ENCODE peak calls at places on chromosomes 2 and 18, in six cellular contexts. One of them, this sample, is unnamed.

GRCh38 chr18:42174909-42175308 is 219.9 kb downstream of the PIK3C3 start:
- DNase-seq in neural crest cell: no peak
- DNase-seq in GM20000: no peak
- DNase-seq in ovary: no peak
- DNase-seq in A673: peak; percentile 46
- DNase-seq in tibial artery: no peak
- DNase-seq in this sample: no peak

GRCh38 chr2:238003234-238004032 is 36.6 kb downstream of the UBE2F start:
- DNase-seq in ovary: no peak
- DNase-seq in neural crest cell: no peak
- DNase-seq in GM20000: no peak
- DNase-seq in tibial artery: no peak
- DNase-seq in A673: no peak
- DNase-seq in this sample: no peak

GRCh38 chr2:71389379-71390072 is 57.9 kb downstream of the ZNF638 start:
- DNase-seq in ovary: no peak
- DNase-seq in neural crest cell: no peak
- DNase-seq in A673: no peak
- DNase-seq in tibial artery: no peak
- DNase-seq in GM20000: no peak
- DNase-seq in this sample: no peak

GRCh38 chr18:76376668-76377358 is 118.2 kb downstream of the ZNF516 start:
- DNase-seq in neural crest cell: no peak
- DNase-seq in GM20000: no peak
- DNase-seq in ovary: no peak
- DNase-seq in tibial artery: no peak
- DNase-seq in A673: no peak
- DNase-seq in this sample: no peak

GRCh38 chr2:39990335-39990734 is 211.3 kb upstream of the THUMPD2 start:
- DNase-seq in A673: no peak
- DNase-seq in tibial artery: no peak
- DNase-seq in GM20000: no peak
- DNase-seq in ovary: no peak
- DNase-seq in neural crest cell: no peak
- DNase-seq in this sample: no peak

GRCh38 chr2:121803503-121803902 is 48.1 kb downstream of the TSN start:
- DNase-seq in tibial artery: no peak
- DNase-seq in neural crest cell: no peak
- DNase-seq in A673: no peak
- DNase-seq in ovary: no peak
- DNase-seq in GM20000: no peak
- DNase-seq in this sample: no peak

GRCh38 chr2:73091696-73092095 is 20.2 kb upstream of the SFXN5 start:
- DNase-seq in ovary: no peak
- DNase-seq in neural crest cell: no peak
- DNase-seq in tibial artery: no peak
- DNase-seq in A673: no peak
- DNase-seq in GM20000: no peak
- DNase-seq in this sample: no peak

GRCh38 chr2:207746131-207746530 is 23.6 kb downstream of the FZD5 start:
- DNase-seq in ovary: peak; percentile 60
- DNase-seq in GM20000: peak; percentile 58
- DNase-seq in tibial artery: peak; percentile 28
- DNase-seq in neural crest cell: peak; percentile 46
- DNase-seq in A673: peak; percentile 72
- DNase-seq in this sample: no peak

GRCh38 chr2:95336408-95336807 is 39.3 kb downstream of the KCNIP3 start:
- DNase-seq in ovary: no peak
- DNase-seq in GM20000: no peak
- DNase-seq in neural crest cell: no peak
- DNase-seq in A673: no peak
- DNase-seq in tibial artery: no peak
- DNase-seq in this sample: no peak

GRCh38 chr2:96065381-96065930 is 30.7 kb upstream of the GPAT2 start:
- DNase-seq in A673: no peak
- DNase-seq in tibial artery: no peak
- DNase-seq in ovary: no peak
- DNase-seq in neural crest cell: no peak
- DNase-seq in GM20000: no peak
- DNase-seq in this sample: no peak

GRCh38 chr2:55843096-55843991 is 80.2 kb downstream of the EFEMP1 start:
- DNase-seq in neural crest cell: no peak
- DNase-seq in A673: no peak
- DNase-seq in tibial artery: no peak
- DNase-seq in ovary: no peak
- DNase-seq in GM20000: no peak
- DNase-seq in this sample: peak; percentile 52

GRCh38 chr18:48719988-48720654 is 181.3 kb downstream of the CTIF start:
- DNase-seq in neural crest cell: no peak
- DNase-seq in ovary: no peak
- DNase-seq in GM20000: no peak
- DNase-seq in tibial artery: no peak
- DNase-seq in A673: peak; percentile 11
- DNase-seq in this sample: no peak

GRCh38 chr2:109129356-109129920 is 433 bp downstream of the SH3RF3 start:
- DNase-seq in GM20000: peak; percentile 49
- DNase-seq in tibial artery: no peak
- DNase-seq in ovary: peak; percentile 44
- DNase-seq in neural crest cell: peak; percentile 10
- DNase-seq in A673: no peak
- DNase-seq in this sample: no peak

GRCh38 chr18:59813942-59814341 is 85.9 kb upstream of the PMAIP1 start:
- DNase-seq in A673: no peak
- DNase-seq in ovary: no peak
- DNase-seq in tibial artery: no peak
- DNase-seq in neural crest cell: no peak
- DNase-seq in GM20000: no peak
- DNase-seq in this sample: no peak

GRCh38 chr2:237296756-237297155 is 117.2 kb downstream of the COL6A3 start:
- DNase-seq in tibial artery: no peak
- DNase-seq in A673: no peak
- DNase-seq in neural crest cell: no peak
- DNase-seq in ovary: no peak
- DNase-seq in GM20000: no peak
- DNase-seq in this sample: no peak

GRCh38 chr2:189336276-189336975 is 104.8 kb upstream of the WDR75 start:
- DNase-seq in neural crest cell: no peak
- DNase-seq in A673: no peak
- DNase-seq in ovary: no peak
- DNase-seq in GM20000: no peak
- DNase-seq in tibial artery: no peak
- DNase-seq in this sample: no peak

GRCh38 chr2:168736636-168737424 is 65.6 kb upstream of the NOSTRIN start:
- DNase-seq in tibial artery: no peak
- DNase-seq in ovary: no peak
- DNase-seq in A673: no peak
- DNase-seq in neural crest cell: no peak
- DNase-seq in GM20000: no peak
- DNase-seq in this sample: no peak

GRCh38 chr2:8662239-8662879 is 19.5 kb upstream of the ID2 start:
- DNase-seq in A673: no peak
- DNase-seq in tibial artery: no peak
- DNase-seq in neural crest cell: no peak
- DNase-seq in ovary: peak; percentile 14
- DNase-seq in GM20000: no peak
- DNase-seq in this sample: no peak

GRCh38 chr2:70850905-70851304 is 15.3 kb upstream of the CD207 start:
- DNase-seq in neural crest cell: no peak
- DNase-seq in ovary: no peak
- DNase-seq in tibial artery: no peak
- DNase-seq in A673: no peak
- DNase-seq in GM20000: no peak
- DNase-seq in this sample: no peak

GRCh38 chr18:5463836-5464235 is 80.0 kb downstream of the EPB41L3 start:
- DNase-seq in GM20000: no peak
- DNase-seq in neural crest cell: no peak
- DNase-seq in ovary: no peak
- DNase-seq in tibial artery: no peak
- DNase-seq in A673: no peak
- DNase-seq in this sample: no peak

GRCh38 chr2:29050591-29050990 is 23.7 kb downstream of the PCARE start:
- DNase-seq in tibial artery: no peak
- DNase-seq in neural crest cell: no peak
- DNase-seq in GM20000: no peak
- DNase-seq in A673: no peak
- DNase-seq in ovary: no peak
- DNase-seq in this sample: no peak

DNA sequence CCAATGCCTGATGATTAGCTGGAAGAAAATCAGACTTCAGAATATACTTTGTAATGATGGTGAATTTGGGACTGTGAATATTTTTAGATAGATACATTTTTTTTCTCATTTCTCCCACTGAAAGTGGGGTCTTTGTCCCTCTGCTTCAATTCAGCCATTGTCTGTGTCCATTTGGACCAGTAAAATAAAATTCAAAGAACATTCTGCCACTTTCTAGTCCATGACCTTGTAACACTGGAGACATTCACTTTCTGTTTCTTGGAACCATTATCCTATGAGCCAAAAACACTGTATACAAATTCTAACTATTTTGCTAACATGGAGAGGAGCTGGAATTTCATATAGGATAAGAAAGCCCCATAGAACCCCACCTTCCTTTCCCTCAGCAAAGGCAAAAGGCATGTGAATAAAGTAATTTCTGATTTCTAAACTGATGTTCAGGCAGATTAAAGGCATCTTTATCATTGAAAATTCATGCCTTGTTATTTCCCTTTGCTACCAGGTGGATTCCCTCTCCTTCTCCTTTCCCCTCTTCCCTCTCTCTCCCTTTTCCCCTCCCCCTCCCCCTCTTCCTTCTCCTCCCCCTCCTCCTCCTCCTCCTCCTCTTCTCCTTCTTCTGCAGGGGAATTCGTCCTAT is 2010.4 kb upstream of the LRRTM1 start:
- DNase-seq in A673: no peak
- DNase-seq in ovary: no peak
- DNase-seq in tibial artery: no peak
- DNase-seq in neural crest cell: no peak
- DNase-seq in GM20000: no peak
- DNase-seq in this sample: no peak
- TF ChIP-seq CTCF in A673: no peak
- TF ChIP-seq CTCF in ovary: no peak
- TF ChIP-seq CTCF in tibial artery: no peak
- TF ChIP-seq CTCF in neural crest cell: no peak
- TF ChIP-seq CTCF in GM20000: no peak
- TF ChIP-seq CTCF in this sample: no peak

GRCh38 chr2:85750509-85751299 is 3.1 kb upstream of the ATOH8 start:
- DNase-seq in tibial artery: peak; percentile 79
- DNase-seq in A673: peak; percentile 68
- DNase-seq in ovary: peak; percentile 75
- DNase-seq in neural crest cell: peak; percentile 72
- DNase-seq in GM20000: peak; percentile 66
- DNase-seq in this sample: peak; percentile 45

GRCh38 chr2:85748039-85748438 is 5.8 kb upstream of the ATOH8 start:
- DNase-seq in GM20000: peak; percentile 71
- DNase-seq in ovary: no peak
- DNase-seq in neural crest cell: no peak
- DNase-seq in tibial artery: no peak
- DNase-seq in A673: no peak
- DNase-seq in this sample: no peak

GRCh38 chr2:85751300-85751575 is 2.6 kb upstream of the ATOH8 start:
- DNase-seq in tibial artery: no peak
- DNase-seq in ovary: no peak
- DNase-seq in neural crest cell: no peak
- DNase-seq in GM20000: no peak
- DNase-seq in A673: no peak
- DNase-seq in this sample: peak; percentile 40

GRCh38 chr2:85747441-85747840 is 6.3 kb upstream of the ATOH8 start:
- DNase-seq in ovary: no peak
- DNase-seq in GM20000: no peak
- DNase-seq in tibial artery: no peak
- DNase-seq in A673: no peak
- DNase-seq in neural crest cell: no peak
- DNase-seq in this sample: peak; percentile 22

DNA sequence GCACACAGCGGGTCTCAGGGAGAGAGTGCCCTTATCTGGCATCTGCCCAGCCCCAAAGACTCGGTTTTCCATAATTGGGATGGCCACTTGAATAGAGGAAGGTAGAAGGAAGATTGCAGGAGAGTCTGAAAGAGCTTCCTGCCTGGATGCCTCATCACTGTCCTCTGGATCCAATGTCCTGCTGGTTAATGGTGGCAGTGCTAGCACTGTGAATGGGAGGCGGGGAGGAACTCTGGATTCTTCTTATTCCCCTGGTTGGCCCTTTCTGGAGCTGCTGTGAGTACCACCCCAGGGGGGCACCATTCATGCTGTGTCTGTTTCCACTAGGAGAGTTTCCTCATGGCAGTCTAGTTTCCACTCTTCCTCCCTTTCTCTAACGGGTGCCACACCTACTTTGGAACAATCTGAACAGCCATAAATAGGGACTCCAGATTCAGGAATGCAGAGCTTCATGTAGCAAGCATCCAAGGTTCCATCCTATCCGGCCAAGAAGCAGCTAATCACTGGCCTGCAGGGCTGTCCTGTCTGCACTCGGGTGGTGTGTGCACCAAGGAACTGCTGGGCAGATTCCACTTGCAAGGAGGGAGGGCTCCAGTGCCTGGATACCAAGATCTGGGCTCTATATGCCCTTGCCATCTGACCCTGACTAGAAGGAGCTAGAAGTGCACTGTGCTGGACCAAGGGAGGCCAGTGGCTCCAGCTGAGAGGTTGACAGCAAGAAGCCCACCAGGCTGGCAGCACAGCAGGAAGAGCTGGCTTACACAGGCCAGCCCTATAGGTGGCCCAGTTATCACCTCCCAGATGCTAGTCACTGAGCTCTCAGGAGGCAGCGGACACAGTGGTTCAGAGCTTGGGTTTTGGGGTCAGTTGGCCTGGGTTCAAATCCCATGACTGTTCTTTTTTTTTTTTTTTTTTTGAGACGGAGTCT is 4.6 kb upstream of the ATOH8 start:
- DNase-seq in neural crest cell: no peak
- DNase-seq in ovary: no peak
- DNase-seq in A673: peak; percentile 91
- DNase-seq in tibial artery: peak; percentile 68
- DNase-seq in GM20000: no peak
- DNase-seq in this sample: peak; percentile 30
- TF ChIP-seq CTCF in neural crest cell: no peak
- TF ChIP-seq CTCF in ovary: no peak
- TF ChIP-seq CTCF in A673: no peak
- TF ChIP-seq CTCF in tibial artery: no peak
- TF ChIP-seq CTCF in GM20000: no peak
- TF ChIP-seq CTCF in this sample: no peak

GRCh38 chr2:174078275-174078674 is 113.1 kb upstream of the SP3 start:
- DNase-seq in GM20000: no peak
- DNase-seq in neural crest cell: no peak
- DNase-seq in tibial artery: no peak
- DNase-seq in ovary: no peak
- DNase-seq in A673: peak; percentile 17
- DNase-seq in this sample: no peak
- TF ChIP-seq CTCF in GM20000: no peak
- TF ChIP-seq CTCF in neural crest cell: peak; percentile 67
- TF ChIP-seq CTCF in tibial artery: peak; percentile 31
- TF ChIP-seq CTCF in ovary: no peak
- TF ChIP-seq CTCF in A673: peak; percentile 54
- TF ChIP-seq CTCF in this sample: peak; percentile 71

DNA sequence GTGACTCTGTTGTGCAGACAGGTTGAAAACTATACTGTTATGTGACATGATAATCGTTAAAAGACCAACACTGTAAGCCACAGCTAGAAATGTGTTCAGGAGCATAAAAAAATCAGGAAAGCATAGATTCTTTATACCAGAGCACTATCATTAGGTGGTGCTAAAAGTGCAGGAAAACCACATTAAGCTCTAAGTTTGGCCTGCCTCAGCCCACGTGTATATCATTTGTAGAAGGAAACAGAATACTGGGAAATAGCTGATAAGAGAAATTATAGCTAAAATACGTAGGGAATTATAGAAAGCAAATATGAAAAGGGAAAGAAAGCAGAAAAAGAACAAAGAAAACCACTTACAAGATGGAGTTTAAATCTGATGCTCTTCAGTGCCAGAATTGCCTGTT is 26.5 kb upstream of the C2orf74 start:
- DNase-seq in ovary: no peak
- DNase-seq in GM20000: no peak
- DNase-seq in neural crest cell: no peak
- DNase-seq in A673: peak; percentile 51
- DNase-seq in tibial artery: no peak
- DNase-seq in this sample: no peak
- TF ChIP-seq CTCF in ovary: no peak
- TF ChIP-seq CTCF in GM20000: no peak
- TF ChIP-seq CTCF in neural crest cell: no peak
- TF ChIP-seq CTCF in A673: peak; percentile 60
- TF ChIP-seq CTCF in tibial artery: peak; percentile 21
- TF ChIP-seq CTCF in this sample: peak; percentile 63